ENCODE peak calls at places on chromosomes 7 and 10, in four cellular contexts. One of them, this sample, is unnamed.

GRCh38 chr10:60573342-60573741 is 183.7 kb upstream of the ANK3 start:
- DNase-seq in A549: no peak
- DNase-seq in GM12878: no peak
- DNase-seq in K562: no peak
- DNase-seq in this sample: no peak

GRCh38 chr7:151115836-151116418 is 29.7 kb downstream of the AGAP3 start:
- DNase-seq in K562: no peak
- DNase-seq in GM12878: no peak
- DNase-seq in A549: no peak
- DNase-seq in this sample: no peak

GRCh38 chr7:98054585-98054984 is 52.1 kb upstream of the LMTK2 start:
- DNase-seq in A549: no peak
- DNase-seq in GM12878: no peak
- DNase-seq in K562: no peak
- DNase-seq in this sample: no peak

GRCh38 chr7:66815976-66816375 is 75.4 kb downstream of the RABGEF1 start:
- DNase-seq in K562: no peak
- DNase-seq in GM12878: no peak
- DNase-seq in A549: no peak
- DNase-seq in this sample: no peak

GRCh38 chr7:155392726-155393570 is 65.0 kb upstream of the EN2 start:
- DNase-seq in A549: peak; percentile 32
- DNase-seq in K562: no peak
- DNase-seq in GM12878: no peak
- DNase-seq in this sample: no peak

GRCh38 chr7:88927-89921 is 103.1 kb upstream of the FAM20C start:
- DNase-seq in GM12878: no peak
- DNase-seq in A549: no peak
- DNase-seq in K562: no peak
- DNase-seq in this sample: peak; percentile 96

GRCh38 chr10:115706482-115707076 is 566.4 kb downstream of the GFRA1 start:
- DNase-seq in A549: peak; percentile 40
- DNase-seq in GM12878: no peak
- DNase-seq in K562: no peak
- DNase-seq in this sample: peak; percentile 30

GRCh38 chr10:125344573-125345121 is 184.3 kb upstream of the CTBP2 start:
- DNase-seq in K562: no peak
- DNase-seq in A549: no peak
- DNase-seq in GM12878: peak; percentile 8
- DNase-seq in this sample: no peak

GRCh38 chr10:112898540-112899395 is 51.3 kb upstream of the TCF7L2 start:
- DNase-seq in GM12878: no peak
- DNase-seq in A549: peak; percentile 95
- DNase-seq in K562: no peak
- DNase-seq in this sample: peak; percentile 80

GRCh38 chr7:139016931-139017511 is 18.8 kb downstream of the ZC3HAV1L start:
- DNase-seq in K562: peak; percentile 81
- DNase-seq in A549: peak; percentile 80
- DNase-seq in GM12878: no peak
- DNase-seq in this sample: peak; percentile 75

GRCh38 chr7:35605760-35606159 is 89.2 kb downstream of the HERPUD2 start:
- DNase-seq in GM12878: no peak
- DNase-seq in K562: no peak
- DNase-seq in A549: peak; percentile 8
- DNase-seq in this sample: peak; percentile 82

GRCh38 chr7:17722798-17723197 is 217.5 kb downstream of the SNX13 start:
- DNase-seq in A549: no peak
- DNase-seq in K562: no peak
- DNase-seq in GM12878: no peak
- DNase-seq in this sample: no peak

GRCh38 chr7:151581741-151582140 is 62.0 kb upstream of the RHEB start:
- DNase-seq in K562: no peak
- DNase-seq in A549: no peak
- DNase-seq in GM12878: no peak
- DNase-seq in this sample: no peak

GRCh38 chr10:121154846-121155245 is 303.7 kb downstream of the WDR11 start:
- DNase-seq in K562: no peak
- DNase-seq in A549: no peak
- DNase-seq in GM12878: no peak
- DNase-seq in this sample: no peak

GRCh38 chr10:7519351-7519750 is 108.5 kb upstream of the SFMBT2 start:
- DNase-seq in A549: peak; percentile 11
- DNase-seq in GM12878: no peak
- DNase-seq in K562: no peak
- DNase-seq in this sample: no peak

GRCh38 chr10:111125102-111125501 is 48.3 kb downstream of the ADRA2A start:
- DNase-seq in A549: no peak
- DNase-seq in K562: no peak
- DNase-seq in GM12878: no peak
- DNase-seq in this sample: no peak

GRCh38 chr10:100980327-100981110 is 6.8 kb downstream of the MRPL43 start:
- DNase-seq in GM12878: no peak
- DNase-seq in A549: no peak
- DNase-seq in K562: no peak
- DNase-seq in this sample: no peak

GRCh38 chr7:43615558-43616145 is 32.7 kb downstream of the STK17A start:
- DNase-seq in K562: no peak
- DNase-seq in A549: no peak
- DNase-seq in GM12878: no peak
- DNase-seq in this sample: no peak

GRCh38 chr10:16314259-16314658 is 122.6 kb upstream of the PTER start:
- DNase-seq in K562: peak; percentile 15
- DNase-seq in A549: peak; percentile 9
- DNase-seq in GM12878: no peak
- DNase-seq in this sample: no peak

DNA sequence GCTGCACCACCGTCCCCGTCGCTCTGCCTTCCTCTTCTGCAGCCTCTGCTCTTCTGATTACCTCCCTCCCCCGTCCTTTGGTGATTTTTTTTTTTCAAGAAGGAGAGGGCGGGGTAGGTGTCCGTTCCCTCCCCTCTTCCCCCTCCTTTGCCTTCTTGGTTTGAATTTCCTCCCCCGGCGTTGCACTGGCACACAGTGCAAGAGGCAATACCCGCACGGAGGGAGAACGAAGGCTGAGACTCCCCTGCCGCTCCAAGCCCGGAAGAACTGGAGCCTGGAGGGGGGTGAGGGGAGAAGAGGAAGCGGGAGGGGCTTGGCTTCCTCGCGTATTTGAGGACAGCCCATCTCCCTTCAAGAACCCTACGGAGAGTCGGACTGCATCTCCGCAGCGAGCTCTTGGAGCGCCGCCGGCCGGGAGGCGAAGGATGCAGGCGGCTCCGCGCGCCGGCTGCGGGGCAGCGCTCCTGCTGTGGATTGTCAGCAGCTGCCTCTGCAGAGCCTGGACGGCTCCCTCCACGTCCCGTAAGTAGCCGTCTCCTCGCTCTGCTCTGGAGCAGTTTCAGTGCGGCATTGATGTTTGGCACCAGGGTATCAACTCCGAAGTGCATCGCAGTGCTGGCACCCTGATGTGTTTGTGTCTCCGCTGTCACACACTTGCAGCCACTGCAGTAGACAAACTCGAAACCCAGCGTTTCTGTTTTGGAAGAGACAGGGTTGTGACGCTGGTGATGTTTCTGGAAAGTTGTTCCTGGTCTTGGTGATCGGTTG is at the start of gene CNTNAP2:
- DNase-seq in K562: no peak
- DNase-seq in GM12878: no peak
- DNase-seq in A549: no peak
- DNase-seq in this sample: no peak
- TF ChIP-seq ELK1 in K562: no peak
- TF ChIP-seq ELK1 in GM12878: no peak
- TF ChIP-seq ELK1 in A549: no peak
- TF ChIP-seq ELK1 in this sample: no peak

DNA sequence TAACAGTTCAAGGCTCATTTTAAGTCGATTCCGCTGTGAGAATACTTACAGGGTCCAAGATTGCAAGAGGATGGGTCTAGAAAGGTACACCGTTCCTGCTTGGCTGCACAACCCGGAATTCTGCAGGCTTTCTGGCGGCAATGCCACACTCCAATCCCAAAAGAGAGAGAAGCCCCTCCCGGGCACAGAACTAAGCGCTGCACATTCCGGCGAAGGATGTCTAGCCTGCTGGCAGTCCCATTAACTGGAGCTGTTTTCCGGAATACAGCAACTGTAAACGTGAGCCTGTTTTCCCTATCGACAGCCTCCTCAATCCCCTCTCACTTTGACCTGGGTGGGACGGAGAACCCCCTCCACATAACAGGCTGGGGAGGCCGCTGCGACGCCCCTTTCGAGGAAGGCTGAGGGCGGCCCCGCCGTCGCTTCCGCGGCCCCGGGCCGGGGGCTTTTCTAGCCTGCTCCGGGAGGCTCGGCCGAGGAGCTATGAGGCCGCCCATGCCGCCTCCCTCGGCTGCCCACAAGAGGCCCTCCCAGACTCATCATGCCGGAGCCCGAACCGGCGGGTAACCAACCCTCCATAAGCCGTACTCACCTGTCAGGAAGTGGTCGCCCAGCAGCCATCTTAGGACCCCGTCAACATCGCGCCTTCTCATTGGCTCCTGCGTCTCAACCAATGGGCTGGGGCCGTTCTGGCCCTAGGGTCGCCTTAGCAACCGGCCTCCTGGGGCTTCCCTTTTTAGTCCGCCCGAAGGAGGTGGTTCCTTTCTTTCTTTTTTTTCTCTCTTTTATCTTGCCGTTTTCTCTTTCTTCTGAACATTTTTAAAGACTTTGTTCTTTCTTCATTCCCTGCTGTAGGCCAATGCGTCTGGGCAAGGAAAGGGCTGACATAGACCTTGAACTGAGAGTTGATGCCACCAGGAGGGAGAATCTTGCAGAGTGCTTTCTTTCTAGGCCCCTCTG is at the start of gene FAM204A:
- DNase-seq in GM12878: peak; percentile 93
- DNase-seq in A549: peak; percentile 93
- DNase-seq in K562: peak; percentile 98
- DNase-seq in this sample: peak; percentile 90
- TF ChIP-seq CTCF in GM12878: no peak
- TF ChIP-seq CTCF in A549: no peak
- TF ChIP-seq CTCF in K562: no peak
- TF ChIP-seq CTCF in this sample: no peak

GRCh38 chr7:19565602-19566001 is 143.2 kb downstream of the POLR1F start:
- DNase-seq in GM12878: no peak
- DNase-seq in A549: no peak
- DNase-seq in K562: no peak
- DNase-seq in this sample: no peak

GRCh38 chr7:19558527-19558926 is 150.3 kb downstream of the POLR1F start:
- DNase-seq in A549: no peak
- DNase-seq in GM12878: no peak
- DNase-seq in K562: no peak
- DNase-seq in this sample: peak; percentile 4

GRCh38 chr7:19561121-19561805 is 147.6 kb downstream of the POLR1F start:
- DNase-seq in GM12878: no peak
- DNase-seq in A549: no peak
- DNase-seq in K562: no peak
- DNase-seq in this sample: no peak

GRCh38 chr7:19557726-19558470 is 150.9 kb downstream of the POLR1F start:
- DNase-seq in GM12878: no peak
- DNase-seq in A549: no peak
- DNase-seq in K562: no peak
- DNase-seq in this sample: no peak

DNA sequence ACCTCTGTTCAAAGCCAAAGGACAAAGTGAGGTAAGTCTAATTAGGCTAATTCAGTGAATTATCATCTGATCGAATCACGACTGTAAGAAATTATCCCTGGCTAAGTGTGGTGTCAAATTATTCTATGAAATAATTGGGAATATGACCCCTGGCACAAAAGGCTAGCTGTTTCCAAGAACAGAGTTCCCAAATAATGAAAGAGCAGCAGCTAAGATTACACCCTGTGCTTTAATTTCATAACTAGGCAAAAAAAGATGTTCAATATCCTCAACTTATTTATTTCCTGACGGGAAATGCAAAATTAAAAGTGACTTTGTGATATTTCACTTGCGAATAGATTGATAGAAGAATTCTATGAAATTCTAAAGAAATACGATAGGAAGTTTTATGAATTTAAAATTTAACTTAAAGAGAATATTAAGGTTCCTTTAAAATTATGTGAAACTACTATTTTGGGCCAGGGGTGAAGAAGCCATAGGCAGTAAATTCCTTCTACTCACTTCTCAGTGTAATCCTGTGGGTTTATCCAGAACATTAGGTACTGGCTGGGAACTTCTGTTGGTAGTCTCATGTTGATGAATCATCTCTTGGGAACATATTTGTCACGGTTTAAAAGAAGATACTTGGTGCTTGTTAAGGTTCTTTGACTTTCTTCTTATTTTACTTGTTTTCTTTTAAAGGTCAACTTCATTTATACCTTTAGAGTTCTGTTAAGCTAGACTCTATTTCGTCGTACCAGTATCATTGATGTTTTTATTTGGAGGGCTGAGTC is 148.5 kb downstream of the POLR1F start:
- DNase-seq in K562: no peak
- DNase-seq in A549: no peak
- DNase-seq in GM12878: no peak
- DNase-seq in this sample: no peak
- TF ChIP-seq ELK1 in K562: no peak
- TF ChIP-seq ELK1 in A549: no peak
- TF ChIP-seq ELK1 in GM12878: no peak
- TF ChIP-seq ELK1 in this sample: no peak

GRCh38 chr10:48507494-48507893 is 97.4 kb downstream of the ARHGAP22 start:
- DNase-seq in A549: no peak
- DNase-seq in K562: no peak
- DNase-seq in GM12878: no peak
- DNase-seq in this sample: no peak

GRCh38 chr10:48505394-48506112 is 99.3 kb downstream of the ARHGAP22 start:
- DNase-seq in K562: peak; percentile 47
- DNase-seq in A549: no peak
- DNase-seq in GM12878: no peak
- DNase-seq in this sample: no peak

GRCh38 chr10:48504141-48504885 is 100.6 kb downstream of the ARHGAP22 start:
- DNase-seq in GM12878: no peak
- DNase-seq in K562: peak; percentile 47
- DNase-seq in A549: no peak
- DNase-seq in this sample: no peak

GRCh38 chr10:48507933-48508830 is 96.7 kb downstream of the ARHGAP22 start:
- DNase-seq in GM12878: no peak
- DNase-seq in A549: no peak
- DNase-seq in K562: no peak
- DNase-seq in this sample: no peak

DNA sequence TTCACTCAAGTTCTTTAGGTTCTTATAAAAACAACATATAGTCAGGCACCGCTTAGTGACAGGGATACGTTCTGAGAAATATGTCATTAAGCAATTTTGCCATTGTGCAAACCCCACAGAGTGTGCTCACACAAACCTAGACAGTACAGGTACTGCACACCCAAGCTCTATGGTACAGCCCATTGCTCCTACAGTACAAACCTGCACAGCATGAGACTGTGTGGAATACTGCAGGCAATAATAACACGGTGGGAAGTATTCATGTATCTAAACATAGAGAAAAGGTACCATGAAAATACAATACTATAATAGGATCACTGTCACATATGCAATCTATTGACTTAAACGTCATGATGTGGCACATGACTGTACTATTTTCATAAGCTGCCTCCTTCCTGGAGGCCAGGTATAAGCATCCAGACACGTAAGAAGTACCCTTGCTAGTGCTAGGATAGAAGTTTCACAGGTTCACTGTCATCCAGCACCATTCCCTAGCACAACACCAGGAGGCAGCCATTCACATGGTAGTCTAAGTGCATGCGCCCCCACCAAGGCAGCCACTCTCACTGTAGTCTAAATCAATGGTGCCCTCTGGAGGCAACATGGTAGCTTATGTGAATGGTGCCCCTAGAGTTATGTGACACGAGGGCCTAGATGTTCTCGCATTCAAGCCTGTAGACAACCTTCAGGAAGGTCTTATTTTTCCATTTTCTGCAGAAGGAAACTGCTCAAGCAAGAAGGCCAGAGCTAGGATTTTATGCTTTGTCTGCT is 98.5 kb downstream of the ARHGAP22 start:
- DNase-seq in A549: peak; percentile 66
- DNase-seq in GM12878: no peak
- DNase-seq in K562: peak; percentile 81
- DNase-seq in this sample: peak; percentile 56
- TF ChIP-seq CTCF in A549: peak; percentile 44
- TF ChIP-seq CTCF in GM12878: peak; percentile 35
- TF ChIP-seq CTCF in K562: peak; percentile 98
- TF ChIP-seq CTCF in this sample: peak; percentile 55

This sample was measured in IMR-90.